ENCODE peak calls at places on chromosomes 7 and 10, in four cellular contexts. E is kidney, P is endodermal cell, O is mesendoderm. T is an unnamed sample.
A peak's percentile ranks its signal among the peaks of the same experiment; 100 is the strongest.

GRCh38 chr10:79069325-79070090 is 742 bp downstream of the ZMIZ1 start:
- DNase-seq in E (peak; percentile 89), P (peak; percentile 74), O (peak; percentile 59), T (no peak)

GRCh38 chr10:72126184-72126871 is 38.0 kb upstream of the SPOCK2 start:
- DNase-seq in E (no peak), P (no peak), O (peak; percentile 59), T (no peak)

GRCh38 chr10:64486149-64486548 is 964.9 kb downstream of the REEP3 start:
- DNase-seq in P (no peak), E (no peak), O (no peak), T (no peak)

GRCh38 chr10:109820620-109821405 is 102.5 kb downstream of the XPNPEP1 start:
- DNase-seq in E (no peak), P (no peak), O (no peak), T (no peak)

GRCh38 chr7:36967387-36967786 is 243.1 kb upstream of the AOAH start:
- DNase-seq in P (peak; percentile 89), O (peak; percentile 90), E (no peak), T (peak; percentile 71)

GRCh38 chr7:69687739-69688431 is 89.6 kb downstream of the AUTS2 start:
- DNase-seq in O (no peak), P (no peak), E (no peak), T (no peak)

GRCh38 chr7:46414946-46415345 is 493.9 kb upstream of the IGFBP3 start:
- DNase-seq in P (no peak), O (peak; percentile 33), E (no peak), T (no peak)

GRCh38 chr7:25820432-25821040 is 331.5 kb upstream of the NFE2L3 start:
- DNase-seq in P (peak; percentile 72), E (no peak), O (peak; percentile 26), T (peak; percentile 28)

GRCh38 chr10:77501152-77501845 is 136.3 kb downstream of the KCNMA1 start:
- DNase-seq in E (peak; percentile 75), O (no peak), P (no peak), T (no peak)

GRCh38 chr7:44985033-44985695 is 6.3 kb upstream of the MYO1G start:
- DNase-seq in P (no peak), O (no peak), E (peak; percentile 19), T (no peak)

GRCh38 chr10:52961298-52961697 is 188.7 kb upstream of the MBL2 start:
- DNase-seq in O (no peak), P (no peak), E (no peak), T (no peak)

GRCh38 chr10:31604141-31604540 is 285.1 kb downstream of the ZEB1 start:
- DNase-seq in P (no peak), O (peak; percentile 45), E (no peak), T (no peak)
- H3K9ac ChIP-seq in P (no peak overlapping the region), O (peak overlapping the region; percentile 51), E (no peak overlapping the region), T (no peak overlapping the region)

GRCh38 chr10:73941300-73941699 is 30.4 kb downstream of the PLAU start:
- DNase-seq in P (no peak), O (no peak), E (no peak), T (no peak)
- H3K9ac ChIP-seq in P (no peak overlapping the region), O (no peak overlapping the region), E (no peak overlapping the region), T (no peak overlapping the region)

DNA sequence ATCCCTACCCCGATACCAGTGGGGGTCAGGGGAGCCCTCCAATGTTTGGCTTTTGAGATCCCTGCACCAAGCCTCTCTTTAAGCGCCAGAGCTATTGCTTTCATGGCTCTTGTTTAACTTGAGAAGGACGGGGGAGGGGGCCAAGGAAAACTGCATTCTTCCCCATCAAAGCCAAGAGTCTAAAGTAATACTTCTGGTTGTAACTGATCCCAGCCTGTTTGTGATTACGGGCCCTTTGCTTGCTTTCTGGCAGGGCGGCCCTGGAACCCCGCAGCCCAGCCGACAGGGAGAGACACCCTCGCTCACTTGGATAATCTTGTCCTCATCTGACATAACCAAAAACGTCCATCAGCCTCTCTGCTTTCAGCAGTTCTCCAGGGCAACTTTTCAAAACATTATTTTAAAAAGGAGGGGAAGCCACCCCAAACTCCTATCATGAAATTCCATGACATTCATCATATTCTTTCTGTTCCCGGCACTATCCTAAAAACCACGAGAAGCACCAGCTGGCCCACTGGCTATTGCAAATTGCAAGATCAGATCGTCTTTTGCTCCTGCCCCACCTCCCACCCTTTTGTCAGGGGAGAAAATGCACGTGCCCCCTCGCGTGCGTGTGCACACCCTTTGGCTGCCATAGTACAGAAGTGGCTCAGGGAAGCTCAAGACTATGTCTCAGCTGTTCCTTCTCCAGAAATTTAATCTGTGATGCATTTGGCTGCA is 154.9 kb downstream of the NEURL1 start:
- DNase-seq in E (no peak), O (no peak), P (no peak), T (no peak)
- H3K9ac ChIP-seq in E (no peak overlapping the region), O (no peak overlapping the region), P (no peak overlapping the region), T (no peak overlapping the region)

GRCh38 chr10:4013651-4014085 is 228.7 kb upstream of the KLF6 start:
- DNase-seq in E (no peak), O (no peak), P (no peak), T (no peak)

GRCh38 chr10:4020651-4021050 is 235.6 kb upstream of the KLF6 start:
- DNase-seq in P (no peak), E (no peak), O (no peak), T (no peak)

GRCh38 chr10:4016214-4016740 is 231.3 kb upstream of the KLF6 start:
- DNase-seq in E (no peak), P (no peak), O (no peak), T (no peak)

GRCh38 chr10:4018054-4018511 is 233.1 kb upstream of the KLF6 start:
- DNase-seq in E (no peak), O (no peak), P (no peak), T (no peak)

GRCh38 chr10:4017336-4017735 is 232.3 kb upstream of the KLF6 start:
- DNase-seq in E (no peak), O (no peak), P (no peak), T (no peak)
- H3K9ac ChIP-seq in E (no peak overlapping the region), O (no peak overlapping the region), P (no peak overlapping the region), T (no peak overlapping the region)

T was measured in NT2/D1.